ENCODE peak calls at places on chromosomes 3 and 15, in six cellular contexts. P is cardiac muscle cell, J is MM.1S, V is heart left ventricle, Y is uterus, L is lower lobe of right lung. Z is an unnamed sample.

GRCh38 chr3:43015572-43016512 is 36.7 kb downstream of the GASK1A start:
- DNase-seq in P (no peak), J (no peak), V (no peak), Y (no peak), L (no peak), Z (no peak)

GRCh38 chr3:144364797-144365196 is 393.2 kb downstream of the DIPK2A start:
- DNase-seq in P (no peak), J (no peak), V (no peak), Y (no peak), L (no peak), Z (no peak)

GRCh38 chr3:72938471-72939265 is 50.8 kb downstream of the GXYLT2 start:
- DNase-seq in P (peak; percentile 50), J (peak; percentile 38), V (peak; percentile 57), Y (peak; percentile 90), L (no peak), Z (peak; percentile 20)

GRCh38 chr15:29105151-29105785 is 164.4 kb downstream of the NSMCE3 start:
- DNase-seq in P (no peak), J (no peak), V (no peak), Y (no peak), L (peak; percentile 20), Z (no peak)

GRCh38 chr3:45915518-45916231 is 27.6 kb upstream of the CXCR6 start:
- DNase-seq in P (no peak), J (peak; percentile 64), V (no peak), Y (no peak), L (no peak), Z (no peak)

GRCh38 chr3:143207338-143207961 is 87.9 kb downstream of the CHST2 start:
- DNase-seq in P (no peak), J (peak; percentile 84), V (no peak), Y (no peak), L (no peak), Z (no peak)

GRCh38 chr15:65326844-65327243 is 22.4 kb downstream of the RNU5B-1 start:
- DNase-seq in P (no peak), J (no peak), V (no peak), Y (no peak), L (no peak), Z (no peak)

GRCh38 chr3:46668591-46668990 is 24.9 kb downstream of the ALS2CL start:
- DNase-seq in P (no peak), J (no peak), V (no peak), Y (no peak), L (peak; percentile 28), Z (no peak)

GRCh38 chr3:197564097-197564843 is 8.5 kb upstream of the BDH1 start:
- DNase-seq in P (no peak), J (no peak), V (no peak), Y (no peak), L (no peak), Z (no peak)

GRCh38 chr3:175161291-175161690 is 302.2 kb downstream of the NAALADL2 start:
- DNase-seq in P (no peak), J (no peak), V (no peak), Y (no peak), L (no peak), Z (no peak)

GRCh38 chr3:37475435-37475834 is 301.1 kb upstream of the LRRFIP2 start:
- DNase-seq in P (no peak), J (no peak), V (no peak), Y (no peak), L (no peak), Z (no peak)

GRCh38 chr3:190526787-190527767 is 13.2 kb downstream of the IL1RAP start:
- DNase-seq in P (no peak), J (no peak), V (no peak), Y (no peak), L (no peak), Z (no peak)

GRCh38 chr15:42053914-42054313 is 33.1 kb upstream of the PLA2G4E start:
- DNase-seq in P (no peak), J (no peak), V (no peak), Y (no peak), L (peak; percentile 70), Z (no peak)

GRCh38 chr3:24220859-24221657 is 273.6 kb downstream of the THRB start:
- DNase-seq in P (peak; percentile 18), J (no peak), V (peak; percentile 23), Y (peak; percentile 65), L (no peak), Z (no peak)

GRCh38 chr15:45116482-45117326 is 2.6 kb downstream of the DUOXA2 start:
- DNase-seq in P (peak; percentile 40), J (no peak), V (no peak), Y (no peak), L (peak; percentile 44), Z (no peak)

GRCh38 chr3:58463181-58463941 is 28.5 kb upstream of the KCTD6 start:
- DNase-seq in P (peak; percentile 74), J (peak; percentile 75), V (peak; percentile 74), Y (peak; percentile 75), L (peak; percentile 82), Z (peak; percentile 62)

GRCh38 chr3:117632191-117632590 is 922.6 kb downstream of the TUSC7 start:
- DNase-seq in P (no peak), J (no peak), V (no peak), Y (no peak), L (no peak), Z (no peak)

GRCh38 chr3:14430706-14431470 is 28.5 kb downstream of the SLC6A6 start:
- DNase-seq in P (no peak), J (no peak), V (no peak), Y (no peak), L (no peak), Z (no peak)

GRCh38 chr3:6921041-6921440 is 60.1 kb downstream of the GRM7 start:
- DNase-seq in P (no peak), J (no peak), V (no peak), Y (no peak), L (no peak), Z (no peak)

GRCh38 chr15:65133550-65134200 is at the start of gene PDCD7:
- DNase-seq in P (peak; percentile 94), J (peak; percentile 95), V (peak; percentile 94), Y (peak; percentile 87), L (peak; percentile 95), Z (peak; percentile 85)

GRCh38 chr3:50340404-50341329 is at the start of gene RASSF1:
- DNase-seq in P (no peak), J (no peak), V (peak; percentile 86), Y (peak; percentile 70), L (peak; percentile 89), Z (peak; percentile 82)

GRCh38 chr3:49790626-49791411 is 4.5 kb upstream of the IP6K1 start:
- DNase-seq in P (no peak), J (no peak), V (no peak), Y (no peak), L (no peak), Z (no peak)

GRCh38 chr15:95559875-95560394 is 770.6 kb upstream of the NR2F2 start:
- DNase-seq in P (no peak), J (no peak), V (no peak), Y (peak; percentile 50), L (no peak), Z (no peak)

GRCh38 chr3:30643763-30644462 is 37.5 kb downstream of the TGFBR2 start:
- DNase-seq in P (no peak), J (no peak), V (no peak), Y (no peak), L (no peak), Z (no peak)

GRCh38 chr3:64305731-64306130 is 80.5 kb upstream of the PRICKLE2 start:
- DNase-seq in P (no peak), J (no peak), V (no peak), Y (no peak), L (no peak), Z (no peak)

GRCh38 chr3:69786854-69787253 is 47.6 kb downstream of the MITF start:
- DNase-seq in P (no peak), J (no peak), V (no peak), Y (no peak), L (no peak), Z (no peak)

GRCh38 chr3:69787436-69788168 is 48.3 kb downstream of the MITF start:
- DNase-seq in P (no peak), J (no peak), V (no peak), Y (no peak), L (no peak), Z (no peak)

GRCh38 chr3:69791111-69791510 is 51.8 kb downstream of the MITF start:
- DNase-seq in P (peak; percentile 73), J (no peak), V (peak; percentile 86), Y (peak; percentile 88), L (peak; percentile 85), Z (peak; percentile 72)

GRCh38 chr3:69791919-69792399 is 52.7 kb downstream of the MITF start:
- DNase-seq in P (peak; percentile 36), J (no peak), V (no peak), Y (no peak), L (no peak), Z (no peak)
- TF ChIP-seq CTCF in P (peak; percentile 56), J (peak; percentile 25), V (peak; percentile 33), Y (peak; percentile 84), L (peak; percentile 45), Z (peak; percentile 60)

DNA sequence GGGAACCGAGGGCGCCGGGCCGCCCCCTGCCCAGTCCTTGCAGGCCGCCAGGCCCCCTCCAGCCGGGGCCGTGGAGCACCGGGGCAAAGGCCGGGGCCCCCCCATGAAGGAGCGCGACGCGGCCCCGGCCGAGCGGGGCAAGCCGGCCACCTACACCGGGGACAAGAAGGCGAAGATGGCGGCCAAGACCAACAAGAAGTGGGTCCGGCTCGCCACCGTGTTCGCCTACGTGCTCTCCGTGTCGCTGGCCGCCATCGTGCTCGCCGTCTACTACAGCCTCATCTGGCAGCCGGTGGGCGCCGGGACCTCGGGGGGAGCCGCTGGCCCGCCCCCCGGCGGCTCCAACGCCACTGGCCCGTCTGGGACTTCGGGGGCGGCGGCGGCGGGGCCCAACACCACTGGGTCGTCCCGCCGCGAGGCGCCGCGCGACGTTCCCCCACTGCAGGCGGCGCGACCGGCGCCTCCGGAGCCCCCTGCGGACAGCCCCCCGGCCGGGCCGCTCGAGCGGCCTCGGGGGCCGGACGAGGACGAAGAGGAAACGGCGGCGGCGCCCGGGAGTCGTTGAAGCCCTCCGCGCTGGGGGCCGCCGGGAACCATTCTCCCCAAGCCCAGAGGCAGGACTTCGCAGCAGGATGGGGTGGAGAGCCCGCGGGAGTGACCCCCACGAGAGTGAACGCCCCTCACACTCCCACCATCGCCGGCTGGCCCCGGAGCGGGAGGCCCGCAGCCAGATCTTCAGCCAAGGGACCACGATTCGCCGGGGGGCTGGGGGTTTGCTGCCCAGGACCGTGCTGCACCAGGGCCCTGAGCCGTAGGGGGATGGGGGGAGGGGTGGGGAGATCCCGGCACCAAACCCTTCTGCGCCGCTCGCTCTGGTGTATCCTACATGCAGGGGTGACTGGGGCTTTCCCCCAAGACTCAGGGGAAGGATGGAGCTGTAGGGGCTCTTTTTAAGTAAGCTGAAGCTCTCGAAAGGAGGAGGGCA is 753 bp downstream of the INAFM2 start:
- DNase-seq in P (no peak), J (peak; percentile 31), V (peak; percentile 36), Y (no peak), L (peak; percentile 74), Z (no peak)
- H3K4me3 ChIP-seq in P (peak overlapping the region; percentile 92), J (peak overlapping the region; percentile 74), V (peak overlapping the region; percentile 87), Y (peak overlapping the region; percentile 59), L (peak overlapping the region; percentile 82), Z (peak overlapping the region; percentile 88)

GRCh38 chr15:80402339-80402738 is 1.8 kb upstream of the ARNT2 start:
- DNase-seq in P (no peak), J (no peak), V (no peak), Y (no peak), L (no peak), Z (no peak)
- H3K27ac ChIP-seq in P (no peak overlapping the region), J (no peak overlapping the region), V (no peak overlapping the region), Y (no peak overlapping the region), L (no peak overlapping the region), Z (no peak overlapping the region)

DNA sequence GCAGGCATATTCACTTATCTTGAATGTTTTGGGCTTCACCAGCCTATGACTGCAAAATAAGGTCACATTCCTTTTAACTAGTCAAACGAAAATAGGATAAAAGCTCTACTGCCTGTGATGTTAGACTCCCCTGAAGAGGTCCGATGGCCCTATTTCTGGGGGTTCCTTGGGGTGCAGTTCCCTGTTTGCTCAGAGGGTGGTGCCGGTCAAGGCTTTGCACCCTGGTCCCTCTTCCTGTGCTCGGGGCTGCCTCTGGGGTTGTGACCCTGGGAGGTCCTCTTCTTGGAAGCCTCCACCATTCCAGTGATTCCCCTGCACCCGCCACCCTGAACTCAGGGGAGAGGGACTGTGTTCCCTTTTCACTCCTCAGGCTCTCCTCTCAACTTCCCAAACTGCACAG is 86.7 kb upstream of the ANKRD34C start:
- DNase-seq in P (no peak), J (no peak), V (no peak), Y (no peak), L (no peak), Z (no peak)
- TF ChIP-seq CTCF in P (no peak), J (peak; percentile 18), V (no peak), Y (no peak), L (no peak), Z (no peak)

Z was measured in left ventricle myocardium inferior.